ENCODE peak calls at places on chromosomes 13 and 19, in seven cellular contexts. A, E, T, Q, K, R and L are unnamed samples.

GRCh38 chr19:35911790-35912189 is 3.7 kb upstream of the TYROBP start:
- ATAC-seq in A (peak; percentile 63), K (peak; percentile 22), Q (no peak), E (peak; percentile 17), T (no peak), R (no peak), L (no peak)

GRCh38 chr19:14081797-14082674 is 3.5 kb downstream of the C19orf67 start:
- ATAC-seq in A (no peak), K (peak; percentile 17), R (peak; percentile 20), Q (peak; percentile 51), T (peak; percentile 48), E (peak; percentile 29), L (no peak)

GRCh38 chr19:52734340-52734892 is 428 bp downstream of the ZNF611 start:
- ATAC-seq in Q (peak; percentile 27), E (peak; percentile 29), K (peak; percentile 18), R (peak; percentile 40), T (peak; percentile 48), A (peak; percentile 48), L (no peak)

GRCh38 chr19:7673995-7674667 is 2.8 kb upstream of the MCEMP1 start:
- ATAC-seq in K (peak; percentile 97), R (no peak), A (peak; percentile 99), T (peak; percentile 28), E (peak; percentile 89), Q (peak; percentile 75), L (peak; percentile 89)

GRCh38 chr13:46303743-46304385 is 83.2 kb downstream of the RUBCNL start:
- ATAC-seq in K (no peak), T (peak; percentile 77), Q (no peak), A (no peak), R (peak; percentile 88), E (peak; percentile 24), L (no peak)

GRCh38 chr19:29263305-29264080 is 50.5 kb upstream of the UQCRFS1 start:
- ATAC-seq in E (peak; percentile 63), A (peak; percentile 70), K (no peak), R (peak; percentile 98), T (peak; percentile 39), Q (peak; percentile 79), L (no peak)

GRCh38 chr19:17289489-17289888 is 7.8 kb downstream of the ANKLE1 start:
- ATAC-seq in R (no peak), A (peak; percentile 58), Q (peak; percentile 85), T (no peak), E (peak; percentile 38), K (peak; percentile 42), L (peak; percentile 39)

GRCh38 chr13:38301236-38301635 is 48.4 kb upstream of the UFM1 start:
- ATAC-seq in Q (no peak), A (no peak), T (no peak), R (no peak), K (no peak), E (no peak), L (no peak)

GRCh38 chr19:5914946-5915781 is 1.1 kb downstream of the CAPS start:
- ATAC-seq in E (peak; percentile 74), Q (peak; percentile 15), R (no peak), A (peak; percentile 23), K (peak; percentile 21), T (no peak), L (no peak)

GRCh38 chr13:44819245-44819644 is 170.0 kb downstream of the NUFIP1 start:
- ATAC-seq in A (peak; percentile 39), K (peak; percentile 71), T (no peak), Q (no peak), E (peak; percentile 37), R (no peak), L (no peak)

GRCh38 chr19:57559008-57559403 is 657 bp downstream of the ZNF550 start:
- ATAC-seq in R (peak; percentile 9), K (peak; percentile 56), A (no peak), Q (peak; percentile 31), T (peak; percentile 43), E (peak; percentile 73), L (no peak)